ENCODE peak calls at places on chromosomes 6 and 20, in nine cellular contexts. I is activated naive CD4-positive, alpha-beta T cell treated with anti-CD3 and anti-CD28 coated beads, Interleukin-2, amount 10 ng/mL, durations not matched to agents 7 days and 5 days; H is T-cell; D is uterus; L is hippocampal formation; Y is lower lobe of right lung; R is LoVo; N is GM06990; A is effector CD4-positive, alpha-beta T cell. G is an unnamed sample.

GRCh38 chr6:44653761-44654218 is 266.3 kb downstream of the CDC5L start:
- DNase-seq in Y (no peak), H (no peak), A (no peak), L (no peak), N (no peak), D (no peak), I (no peak), R (no peak), G (peak; percentile 72)

GRCh38 chr20:53677447-53678314 is 84.0 kb upstream of the ZNF217 start:
- DNase-seq in A (no peak), L (peak; percentile 39), N (no peak), I (peak; percentile 63), R (no peak), Y (peak; percentile 48), H (no peak), D (peak; percentile 41), G (peak; percentile 29)

GRCh38 chr20:31815408-31816188 is 3.6 kb upstream of the MYLK2 start:
- DNase-seq in R (no peak), L (no peak), N (no peak), I (no peak), H (no peak), A (no peak), D (no peak), Y (no peak), G (no peak)

GRCh38 chr20:44111712-44112335 is 75.2 kb downstream of the JPH2 start:
- DNase-seq in A (no peak), I (no peak), L (no peak), R (no peak), H (no peak), Y (no peak), D (peak; percentile 62), N (no peak), G (peak; percentile 55)

GRCh38 chr6:7042056-7042653 is 65.6 kb upstream of the RREB1 start:
- DNase-seq in D (no peak), I (no peak), N (no peak), Y (peak; percentile 53), H (no peak), L (no peak), R (peak; percentile 32), A (no peak), G (peak; percentile 37)

GRCh38 chr20:6074145-6074561 is 20.3 kb upstream of the LRRN4 start:
- DNase-seq in A (no peak), N (no peak), Y (no peak), H (no peak), L (no peak), D (no peak), R (no peak), I (peak; percentile 23), G (peak; percentile 26)

GRCh38 chr6:106194949-106195919 is 109.1 kb downstream of the PRDM1 start:
- DNase-seq in H (peak; percentile 32), L (no peak), R (peak; percentile 67), Y (no peak), D (no peak), A (peak; percentile 12), N (no peak), I (peak; percentile 29), G (peak; percentile 14)

GRCh38 chr6:8166156-8166555 is 63.8 kb upstream of the EEF1E1 start:
- DNase-seq in Y (no peak), N (no peak), L (no peak), D (no peak), A (no peak), I (no peak), R (no peak), H (no peak), G (no peak)

GRCh38 chr6:15400572-15401004 is 154.7 kb downstream of the JARID2 start:
- DNase-seq in I (peak; percentile 73), H (peak; percentile 43), A (no peak), D (peak; percentile 41), N (no peak), R (no peak), L (peak; percentile 62), Y (peak; percentile 65), G (peak; percentile 41)

GRCh38 chr6:161058746-161059145 is 67.2 kb downstream of the MAP3K4 start:
- DNase-seq in Y (no peak), L (no peak), A (no peak), D (no peak), N (no peak), H (no peak), R (no peak), I (no peak), G (no peak)

G was measured in astrocyte of the hippocampus.